ENCODE peak calls at places on chromosomes 1 and 21, in five cellular contexts. T is cardiac muscle cell, L is HepG2, E is kidney, M is HAP-1. S is an unnamed sample.

GRCh38 chr1:22208265-22208972 is 65.5 kb upstream of the WNT4 start:
- DNase-seq in T (no peak), L (no peak), E (peak; percentile 35), M (no peak), S (no peak)

GRCh38 chr1:233143266-233143665 is 152.3 kb downstream of the PCNX2 start:
- DNase-seq in T (peak; percentile 29), L (no peak), E (no peak), M (peak; percentile 55), S (no peak)

GRCh38 chr1:203144661-203145060 is 17.1 kb downstream of the ADORA1 start:
- DNase-seq in T (peak; percentile 69), L (peak; percentile 6), E (peak; percentile 23), M (no peak), S (no peak)

GRCh38 chr1:118995312-118996016 is 7.3 kb upstream of the TBX15 start:
- DNase-seq in T (no peak), L (no peak), E (no peak), M (no peak), S (no peak)

GRCh38 chr1:231557898-231558710 is 29.6 kb downstream of the TSNAX start:
- DNase-seq in T (no peak), L (no peak), E (no peak), M (no peak), S (no peak)

GRCh38 chr21:16709866-16710550 is 802.8 kb upstream of the CXADR start:
- DNase-seq in T (peak; percentile 76), L (peak; percentile 16), E (no peak), M (no peak), S (no peak)

GRCh38 chr1:175072131-175072941 is 4.7 kb downstream of the TNN start:
- DNase-seq in T (peak; percentile 69), L (no peak), E (no peak), M (no peak), S (no peak)

GRCh38 chr1:96362623-96363022 is 359.0 kb upstream of the PTBP2 start:
- DNase-seq in T (peak; percentile 95), L (peak; percentile 31), E (no peak), M (no peak), S (no peak)

GRCh38 chr21:34736116-34736870 is 67.5 kb downstream of the CLIC6 start:
- DNase-seq in T (no peak), L (no peak), E (no peak), M (no peak), S (no peak)

GRCh38 chr1:18646776-18647410 is 16.2 kb downstream of the PAX7 start:
- DNase-seq in T (no peak), L (no peak), E (no peak), M (no peak), S (no peak)

GRCh38 chr1:185536165-185536920 is 197.8 kb upstream of the HMCN1 start:
- DNase-seq in T (no peak), L (no peak), E (no peak), M (no peak), S (no peak)

GRCh38 chr21:31405638-31406037 is 61.6 kb upstream of the TIAM1 start:
- DNase-seq in T (no peak), L (no peak), E (no peak), M (no peak), S (no peak)

GRCh38 chr1:181784039-181784683 is 277.4 kb downstream of the ZNF648 start:
- DNase-seq in T (no peak), L (no peak), E (no peak), M (no peak), S (no peak)

GRCh38 chr1:87684786-87685185 is 356.1 kb downstream of the LMO4 start:
- DNase-seq in T (peak; percentile 66), L (no peak), E (no peak), M (peak; percentile 67), S (no peak)

GRCh38 chr1:32025515-32025914 is 11.8 kb downstream of the KHDRBS1 start:
- DNase-seq in T (no peak), L (no peak), E (no peak), M (no peak), S (no peak)

GRCh38 chr1:2084306-2084705 is 34.1 kb downstream of the PRKCZ start:
- DNase-seq in T (no peak), L (no peak), E (no peak), M (no peak), S (peak; percentile 80)

GRCh38 chr1:39635205-39635870 is 4.1 kb downstream of the HEYL start:
- DNase-seq in T (peak; percentile 61), L (no peak), E (no peak), M (no peak), S (no peak)

GRCh38 chr1:41698916-41699860 is 214.7 kb upstream of the EDN2 start:
- DNase-seq in T (no peak), L (no peak), E (peak; percentile 73), M (no peak), S (no peak)

GRCh38 chr1:230272557-230272956 is 153.6 kb downstream of the PGBD5 start:
- DNase-seq in T (no peak), L (no peak), E (no peak), M (no peak), S (no peak)

GRCh38 chr1:110452330-110452729 is 1.4 kb downstream of the PROK1 start:
- DNase-seq in T (no peak), L (no peak), E (peak; percentile 2), M (no peak), S (no peak)

GRCh38 chr1:85629532-85629920 is 49.0 kb downstream of the CCN1 start:
- DNase-seq in T (no peak), L (peak; percentile 74), E (no peak), M (no peak), S (no peak)

GRCh38 chr1:240743696-240744095 is 131.7 kb upstream of the GREM2 start:
- DNase-seq in T (no peak), L (no peak), E (no peak), M (no peak), S (no peak)

GRCh38 chr1:234212764-234213406 is 160.4 kb upstream of the COA6 start:
- DNase-seq in T (peak; percentile 29), L (peak; percentile 53), E (no peak), M (peak; percentile 51), S (no peak)

GRCh38 chr1:35936828-35937227 is 5.9 kb downstream of the AGO3 start:
- DNase-seq in T (no peak), L (no peak), E (no peak), M (no peak), S (no peak)

GRCh38 chr1:209512821-209513220 is 70.7 kb upstream of the CAMK1G start:
- DNase-seq in T (no peak), L (no peak), E (no peak), M (no peak), S (no peak)

GRCh38 chr1:209513226-209513625 is 70.3 kb upstream of the CAMK1G start:
- DNase-seq in T (peak; percentile 58), L (peak; percentile 24), E (no peak), M (peak; percentile 66), S (no peak)

GRCh38 chr1:209519786-209520185 is 63.7 kb upstream of the CAMK1G start:
- DNase-seq in T (no peak), L (no peak), E (no peak), M (no peak), S (no peak)

GRCh38 chr1:209517651-209518050 is 65.9 kb upstream of the CAMK1G start:
- DNase-seq in T (no peak), L (no peak), E (no peak), M (no peak), S (no peak)

DNA sequence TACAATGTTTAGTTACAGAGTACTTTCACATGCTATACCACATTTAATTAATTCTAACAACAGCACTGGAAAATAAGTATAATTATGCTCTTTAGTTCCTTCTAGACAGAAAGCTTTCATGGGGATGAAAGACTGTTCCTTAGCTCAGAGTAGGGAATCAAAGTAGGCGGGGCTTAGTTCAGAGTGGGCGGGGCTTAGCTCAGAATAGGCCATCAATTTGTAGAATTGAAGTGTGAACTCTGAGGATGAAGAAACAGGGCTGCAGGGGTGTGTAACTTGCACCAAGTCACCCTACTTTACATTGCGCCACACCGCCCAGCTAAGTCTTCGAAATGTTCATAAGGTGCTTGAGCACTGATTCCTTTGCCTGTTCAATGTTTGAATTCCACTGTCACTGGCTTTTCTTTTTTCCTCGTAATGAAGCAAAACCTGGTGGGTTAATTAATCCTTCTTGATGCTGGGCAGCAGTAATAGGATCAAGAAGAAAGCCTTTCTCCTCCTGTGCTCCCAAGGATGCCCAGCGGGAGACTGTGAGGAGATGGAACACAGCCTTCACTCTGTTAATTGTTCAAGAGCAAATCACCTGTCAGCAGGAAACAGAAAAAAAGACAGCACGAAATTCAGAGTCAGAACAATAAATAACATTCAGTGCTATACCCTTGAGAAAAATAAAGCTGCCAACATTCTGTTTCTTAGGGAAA is 66.6 kb upstream of the CAMK1G start:
- DNase-seq in T (no peak), L (no peak), E (no peak), M (no peak), S (no peak)
- H3K4me3 ChIP-seq in T (no peak overlapping the region), L (no peak overlapping the region), E (no peak overlapping the region), M (no peak overlapping the region), S (no peak overlapping the region)

GRCh38 chr1:58902830-58903229 is 119.0 kb upstream of the JUN start:
- DNase-seq in T (no peak), L (no peak), E (no peak), M (no peak), S (no peak)
- H3K4me3 ChIP-seq in T (no peak overlapping the region), L (peak overlapping the region; percentile 66), E (peak overlapping the region; percentile 73), M (no peak overlapping the region), S (peak overlapping the region; percentile 50)

GRCh38 chr1:56686171-56686570 is 41.1 kb downstream of the PRKAA2 start:
- DNase-seq in T (no peak), L (no peak), E (no peak), M (peak; percentile 10), S (no peak)

GRCh38 chr1:56688522-56689026 is 43.5 kb downstream of the PRKAA2 start:
- DNase-seq in T (peak; percentile 11), L (peak; percentile 96), E (no peak), M (no peak), S (no peak)

GRCh38 chr1:56683569-56683968 is 38.5 kb downstream of the PRKAA2 start:
- DNase-seq in T (no peak), L (peak; percentile 52), E (no peak), M (no peak), S (no peak)
- H3K4me3 ChIP-seq in T (no peak overlapping the region), L (no peak overlapping the region), E (no peak overlapping the region), M (no peak overlapping the region), S (no peak overlapping the region)

DNA sequence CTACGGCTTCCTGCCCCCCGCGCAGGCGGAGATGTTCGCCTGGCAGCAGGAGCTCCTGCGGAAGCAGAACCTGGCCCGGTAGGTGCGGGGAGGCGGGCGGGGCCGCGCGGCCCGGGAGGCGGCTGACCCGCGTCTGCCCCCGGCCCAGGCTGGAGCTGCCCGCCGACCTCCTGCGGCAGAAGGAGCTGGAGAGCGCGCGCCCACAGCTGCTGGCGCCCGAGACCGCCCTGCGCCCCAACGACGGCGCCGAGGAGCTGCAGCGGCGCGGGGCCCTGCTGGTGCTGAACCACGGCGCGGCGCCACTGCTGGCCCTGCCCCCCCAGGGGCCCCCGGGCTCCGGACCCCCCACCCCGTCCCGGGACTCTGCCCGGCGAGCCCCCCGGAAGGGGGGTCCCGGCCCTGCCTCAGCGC is 16.6 kb downstream of the NOC2L start:
- DNase-seq in T (peak; percentile 51), L (no peak), E (no peak), M (no peak), S (peak; percentile 87)
- H3K4me3 ChIP-seq in T (peak overlapping the region; percentile 34), L (no peak overlapping the region), E (no peak overlapping the region), M (peak overlapping the region; percentile 37), S (peak overlapping the region; percentile 48)

DNA sequence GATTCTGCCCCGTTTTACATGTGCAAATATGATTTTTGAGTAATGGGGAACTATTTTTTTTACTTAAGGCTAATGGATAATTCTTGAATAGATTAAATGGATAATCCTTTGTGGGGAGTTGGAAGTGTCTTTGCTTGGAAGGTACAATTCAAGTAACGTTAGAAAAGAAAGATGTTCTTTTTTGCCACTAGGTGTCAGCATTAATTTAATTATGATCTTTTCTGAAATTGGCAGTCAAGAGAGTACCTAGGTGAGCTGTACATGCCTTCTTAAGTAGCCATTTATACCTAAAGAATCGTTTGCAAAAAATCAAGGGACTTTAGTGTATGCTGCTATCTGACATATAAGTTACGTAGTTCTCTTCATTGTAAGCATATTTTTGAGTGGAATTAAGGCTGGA is 2.2 kb downstream of the FBXO28 start:
- DNase-seq in T (peak; percentile 67), L (peak; percentile 47), E (no peak), M (peak; percentile 90), S (no peak)
- H3K4me3 ChIP-seq in T (peak overlapping the region; percentile 82), L (no peak overlapping the region), E (peak overlapping the region; percentile 10), M (no peak overlapping the region), S (no peak overlapping the region)

S was measured in upper lobe of left lung.